ENCODE peak calls at places on chromosomes 7 and 10, in eight cellular contexts. H is activated CD8-positive, alpha-beta memory T cell treated with anti-CD3 and anti-CD28 coated beads, Interleukin-2, amount 50 U/mL, for 4 hours; M is T-cell; F is activated CD4-positive, CD25-positive, alpha-beta regulatory T cell treated with anti-CD3 and anti-CD28 coated beads, Interleukin-2, amount 50 U/mL, for 16 hours; R is GM04503; V is iris pigment epithelial cell; B is activated T-cell treated with anti-CD3 and anti-CD28 coated beads, Interleukin-2, amount 50 U/mL, for 72 hours; P is stimulated activated CD4-positive, alpha-beta T cell treated with anti-CD3 and anti-CD28 coated beads, Interleukin-12 subunit alpha, Interleukin-12 subunit beta, amount 100 ng/mL, for 4 hours. Q is an unnamed sample.
A peak's percentile ranks its signal among the peaks of the same experiment; 100 is the strongest.

GRCh38 chr10:127069436-127069835 is 127.0 kb downstream of the INSYN2A start:
- DNase-seq in H (no peak), M (no peak), F (no peak), R (no peak), V (no peak), B (no peak), P (no peak), Q (no peak)

GRCh38 chr7:51899611-51900010 is 583.0 kb upstream of the COBL start:
- DNase-seq in H (no peak), M (no peak), F (no peak), R (no peak), V (no peak), B (no peak), P (no peak), Q (no peak)

GRCh38 chr10:99913831-99914235 is 95.9 kb downstream of the DNMBP start:
- DNase-seq in H (no peak), M (no peak), F (no peak), R (no peak), V (no peak), B (no peak), P (no peak), Q (no peak)

GRCh38 chr7:6143997-6144396 is 112.8 kb downstream of the ANKRD61 start:
- DNase-seq in H (no peak), M (no peak), F (no peak), R (no peak), V (no peak), B (no peak), P (no peak), Q (no peak)

GRCh38 chr7:157401567-157402387 is 65.0 kb downstream of the DNAJB6 start:
- DNase-seq in H (no peak), M (no peak), F (no peak), R (no peak), V (no peak), B (no peak), P (no peak), Q (no peak)

GRCh38 chr7:4234498-4234855 is 447.6 kb upstream of the FOXK1 start:
- DNase-seq in H (no peak), M (no peak), F (no peak), R (no peak), V (no peak), B (no peak), P (no peak), Q (no peak)

GRCh38 chr10:49183596-49184542 is 4.3 kb downstream of the TMEM273 start:
- DNase-seq in H (no peak), M (no peak), F (no peak), R (no peak), V (no peak), B (peak; percentile 63), P (no peak), Q (no peak)

GRCh38 chr10:34252111-34252510 is 563.0 kb downstream of the PARD3 start:
- DNase-seq in H (no peak), M (no peak), F (no peak), R (no peak), V (no peak), B (no peak), P (no peak), Q (no peak)

GRCh38 chr7:143256932-143257331 is 6.3 kb upstream of the GSTK1 start:
- DNase-seq in H (no peak), M (no peak), F (no peak), R (no peak), V (no peak), B (no peak), P (no peak), Q (no peak)

GRCh38 chr10:23338886-23339285 is 5.7 kb downstream of the C10orf67 start:
- DNase-seq in H (no peak), M (no peak), F (no peak), R (no peak), V (no peak), B (no peak), P (no peak), Q (no peak)

GRCh38 chr7:128022631-128023532 is 8.4 kb downstream of the LRRC4 start:
- DNase-seq in H (no peak), M (no peak), F (no peak), R (peak; percentile 42), V (peak; percentile 79), B (no peak), P (no peak), Q (peak; percentile 35)

GRCh38 chr7:39044489-39044888 is 66.8 kb downstream of the POU6F2 start:
- DNase-seq in H (no peak), M (no peak), F (no peak), R (no peak), V (no peak), B (no peak), P (no peak), Q (no peak)

GRCh38 chr7:80699656-80700318 is 61.3 kb downstream of the CD36 start:
- DNase-seq in H (no peak), M (no peak), F (no peak), R (no peak), V (peak; percentile 43), B (no peak), P (no peak), Q (no peak)

GRCh38 chr10:33897255-33897893 is 562.9 kb upstream of the NRP1 start:
- DNase-seq in H (no peak), M (no peak), F (no peak), R (no peak), V (peak; percentile 46), B (no peak), P (no peak), Q (no peak)

GRCh38 chr7:16874061-16874460 is 7.7 kb downstream of the AGR3 start:
- DNase-seq in H (no peak), M (no peak), F (no peak), R (no peak), V (no peak), B (no peak), P (no peak), Q (no peak)